ENCODE peak calls at places on chromosomes 4 and X, in seven cellular contexts. V, U, A, X, C, R and E are unnamed samples.

GRCh38 chr4:41142946-41143720 is 71.2 kb downstream of the APBB2 start:
- DNase-seq in V (peak; percentile 92), U (no peak), A (no peak), X (no peak), C (no peak), R (peak; percentile 46), E (peak; percentile 94)

GRCh38 chrX:16278927-16279326 is 111.6 kb downstream of the MAGEB17 start:
- DNase-seq in V (no peak), U (no peak), A (peak; percentile 48), X (peak; percentile 74), C (peak; percentile 56), R (peak; percentile 16), E (no peak)

GRCh38 chrX:135737361-135738071 is 24.1 kb downstream of the CT45A1 start:
- DNase-seq in V (peak; percentile 1), U (no peak), A (no peak), X (no peak), C (no peak), R (no peak), E (no peak)

GRCh38 chr4:147160908-147161513 is 215.3 kb upstream of the TTC29 start:
- DNase-seq in V (peak; percentile 71), U (peak; percentile 43), A (peak; percentile 68), X (peak; percentile 40), C (no peak), R (peak; percentile 65), E (peak; percentile 69)

GRCh38 chrX:119636419-119636818 is 30.2 kb upstream of the NKRF start:
- DNase-seq in V (no peak), U (no peak), A (no peak), X (no peak), C (no peak), R (no peak), E (no peak)

GRCh38 chr4:8728536-8729407 is 136.2 kb downstream of the CPZ start:
- DNase-seq in V (no peak), U (no peak), A (no peak), X (peak; percentile 12), C (no peak), R (no peak), E (no peak)

GRCh38 chr4:139208404-139208945 is 31.5 kb upstream of the ELF2 start:
- DNase-seq in V (peak; percentile 91), U (no peak), A (no peak), X (no peak), C (no peak), R (peak; percentile 86), E (peak; percentile 90)

GRCh38 chr4:147924604-147925412 is 192.9 kb downstream of the ARHGAP10 start:
- DNase-seq in V (peak; percentile 40), U (peak; percentile 36), A (peak; percentile 75), X (peak; percentile 58), C (peak; percentile 53), R (no peak), E (peak; percentile 24)

GRCh38 chrX:86148024-86148511 is at the start of gene DACH2:
- DNase-seq in V (peak; percentile 74), U (peak; percentile 74), A (peak; percentile 92), X (peak; percentile 92), C (peak; percentile 71), R (peak; percentile 53), E (peak; percentile 56)

GRCh38 chr4:82802906-82803305 is 4.3 kb upstream of the SCD5 start:
- DNase-seq in V (no peak), U (no peak), A (no peak), X (no peak), C (no peak), R (no peak), E (no peak)

GRCh38 chrX:121322159-121322558 is 274.7 kb downstream of the GLUD2 start:
- DNase-seq in V (no peak), U (no peak), A (no peak), X (no peak), C (no peak), R (no peak), E (no peak)

GRCh38 chr4:169051936-169052335 is 41.9 kb upstream of the CBR4 start:
- DNase-seq in V (no peak), U (no peak), A (no peak), X (no peak), C (no peak), R (no peak), E (no peak)

GRCh38 chr4:152094851-152095700 is 334.3 kb upstream of the GATB start:
- DNase-seq in V (peak; percentile 67), U (no peak), A (no peak), X (no peak), C (no peak), R (peak; percentile 89), E (peak; percentile 60)

GRCh38 chr4:71186257-71186565 is 152.6 kb upstream of the SLC4A4 start:
- DNase-seq in V (no peak), U (no peak), A (no peak), X (no peak), C (no peak), R (no peak), E (no peak)

GRCh38 chrX:1582686-1583437 is 8.5 kb upstream of the AKAP17A start:
- DNase-seq in V (no peak), U (no peak), A (no peak), X (no peak), C (peak; percentile 27), R (peak; percentile 57), E (peak; percentile 76)

GRCh38 chr4:13985824-13986223 is 358.3 kb upstream of the BOD1L1 start:
- DNase-seq in V (peak; percentile 32), U (no peak), A (no peak), X (no peak), C (no peak), R (no peak), E (no peak)

GRCh38 chr4:2944091-2944482 is 19.1 kb downstream of the NOP14 start:
- DNase-seq in V (no peak), U (no peak), A (no peak), X (no peak), C (no peak), R (no peak), E (no peak)

GRCh38 chr4:180422989-180423766 is 1820.0 kb upstream of the TENM3 start:
- DNase-seq in V (no peak), U (no peak), A (no peak), X (no peak), C (no peak), R (no peak), E (no peak)

DNA sequence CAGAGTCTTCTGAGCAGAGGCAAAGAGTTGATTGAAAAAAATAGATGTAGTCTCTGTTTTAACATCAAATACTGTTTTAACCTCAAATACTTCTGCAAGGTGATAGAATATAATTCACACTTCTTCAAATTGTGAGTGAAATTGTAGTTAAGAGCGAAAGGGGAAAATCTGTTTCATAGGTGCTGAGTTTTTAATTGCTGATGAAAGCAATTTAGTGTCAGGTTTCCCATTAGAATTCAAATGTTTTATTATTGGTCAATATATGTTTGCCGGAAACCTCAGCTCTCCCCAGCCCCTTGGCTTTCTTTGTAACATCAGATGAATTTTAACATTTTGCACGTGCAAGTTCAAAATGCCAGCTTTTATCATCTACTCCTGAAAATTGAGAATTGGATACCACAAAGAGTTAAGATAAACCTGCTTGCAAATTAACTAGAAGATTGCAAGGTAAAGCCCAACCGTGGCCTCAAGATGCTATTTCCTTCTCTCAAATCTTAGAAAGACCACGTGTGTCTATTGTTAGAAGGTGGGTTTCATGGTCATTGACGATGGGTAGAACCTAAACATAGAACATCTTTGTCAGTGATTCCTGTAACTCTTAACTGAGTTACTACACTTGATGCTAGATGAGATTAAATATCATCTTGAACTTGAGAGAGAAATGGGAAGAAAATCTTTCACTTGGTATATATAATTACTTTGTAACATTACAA is 1824.2 kb upstream of the TENM3 start:
- DNase-seq in V (no peak), U (no peak), A (no peak), X (no peak), C (no peak), R (no peak), E (no peak)
- H3K18ac ChIP-seq in V (no peak overlapping the region), U (no peak overlapping the region), A (no peak overlapping the region), X (no peak overlapping the region), C (no peak overlapping the region), R (no peak overlapping the region), E (no peak overlapping the region)

GRCh38 chrX:6293716-6294115 is 65.0 kb upstream of the NLGN4X start:
- DNase-seq in V (no peak), U (no peak), A (no peak), X (no peak), C (no peak), R (peak; percentile 76), E (no peak)
- H3K18ac ChIP-seq in V (no peak overlapping the region), U (no peak overlapping the region), A (no peak overlapping the region), X (no peak overlapping the region), C (no peak overlapping the region), R (no peak overlapping the region), E (no peak overlapping the region)

DNA sequence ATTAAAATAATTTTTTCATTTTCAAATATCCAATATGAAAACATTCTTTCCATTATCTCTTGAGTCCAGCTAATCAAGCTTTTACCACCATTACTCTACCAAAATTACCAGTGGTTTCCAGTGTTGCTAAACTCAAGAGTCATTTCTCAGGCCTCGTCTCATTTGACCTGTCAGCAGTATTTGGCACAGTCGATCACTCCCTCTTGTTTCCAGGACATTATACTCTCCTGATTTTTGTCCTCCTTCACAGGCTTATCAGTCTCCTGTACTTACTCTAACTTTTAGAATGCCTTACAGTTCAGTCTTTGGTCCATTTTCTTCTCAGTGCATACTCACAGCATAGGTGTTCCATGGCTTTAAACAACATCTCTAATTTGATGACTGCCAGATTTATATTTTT is 11.6 kb downstream of the USP38 start:
- DNase-seq in V (no peak), U (no peak), A (no peak), X (no peak), C (no peak), R (no peak), E (no peak)
- H3K18ac ChIP-seq in V (no peak overlapping the region), U (no peak overlapping the region), A (no peak overlapping the region), X (no peak overlapping the region), C (no peak overlapping the region), R (no peak overlapping the region), E (no peak overlapping the region)

GRCh38 chr4:75737398-75737797 is 13.0 kb downstream of the USO1 start:
- DNase-seq in V (no peak), U (no peak), A (no peak), X (no peak), C (no peak), R (no peak), E (no peak)

GRCh38 chr4:75745192-75745591 is 20.8 kb downstream of the USO1 start:
- DNase-seq in V (peak; percentile 85), U (no peak), A (no peak), X (no peak), C (no peak), R (peak; percentile 36), E (peak; percentile 79)

GRCh38 chr4:75736862-75737261 is 12.5 kb downstream of the USO1 start:
- DNase-seq in V (peak; percentile 20), U (no peak), A (no peak), X (no peak), C (no peak), R (no peak), E (no peak)

GRCh38 chr4:75742451-75742850 is 18.1 kb downstream of the USO1 start:
- DNase-seq in V (no peak), U (no peak), A (no peak), X (no peak), C (no peak), R (peak; percentile 98), E (no peak)

GRCh38 chr4:75741027-75741426 is 16.6 kb downstream of the USO1 start:
- DNase-seq in V (peak; percentile 35), U (no peak), A (no peak), X (no peak), C (no peak), R (peak; percentile 47), E (no peak)
- H3K18ac ChIP-seq in V (no peak overlapping the region), U (no peak overlapping the region), A (no peak overlapping the region), X (no peak overlapping the region), C (no peak overlapping the region), R (no peak overlapping the region), E (no peak overlapping the region)